ENCODE peak calls at places on chromosome 18, in six cellular contexts. X, A, F, Z, Q and U are unnamed samples.
A peak's percentile ranks its signal among the peaks of the same experiment; 100 is the strongest.

GRCh38 chr18:49098386-49098785 is 147.6 kb upstream of the SMAD7 start:
- DNase-seq in A (no peak), X (no peak), Q (no peak), Z (no peak), F (no peak), U (no peak)

GRCh38 chr18:11994708-11995444 is 13.6 kb downstream of the IMPA2 start:
- DNase-seq in F (peak; percentile 75), A (peak; percentile 27), Z (peak; percentile 82), X (no peak), Q (no peak), U (no peak)

GRCh38 chr18:23438608-23439366 is 14.3 kb upstream of the RIOK3 start:
- DNase-seq in F (no peak), X (peak; percentile 16), Q (no peak), A (no peak), Z (no peak), U (no peak)

GRCh38 chr18:7273301-7273911 is 42.5 kb downstream of the LRRC30 start:
- DNase-seq in Q (no peak), F (no peak), A (peak; percentile 28), X (no peak), Z (peak; percentile 20), U (peak; percentile 59)

GRCh38 chr18:42782929-42783328 is 332.6 kb downstream of the RIT2 start:
- DNase-seq in A (no peak), X (no peak), Z (no peak), Q (no peak), F (no peak), U (no peak)

GRCh38 chr18:25298853-25299274 is 53.1 kb downstream of the ZNF521 start:
- DNase-seq in A (peak; percentile 99), Q (no peak), Z (peak; percentile 17), F (no peak), X (no peak), U (no peak)

GRCh38 chr18:26480897-26481795 is 67.2 kb downstream of the KCTD1 start:
- DNase-seq in A (peak; percentile 96), X (no peak), Q (no peak), F (peak; percentile 5), Z (peak; percentile 59), U (no peak)

GRCh38 chr18:46555724-46556123 is 101.3 kb downstream of the LOXHD1 start:
- DNase-seq in A (peak; percentile 3), X (peak; percentile 82), Z (peak; percentile 28), Q (no peak), F (peak; percentile 38), U (no peak)

GRCh38 chr18:67421666-67422065 is 94.9 kb downstream of the DSEL start:
- DNase-seq in Z (no peak), X (no peak), Q (no peak), F (no peak), A (peak; percentile 48), U (no peak)

GRCh38 chr18:34219651-34220050 is 5.1 kb downstream of the NOL4 start:
- DNase-seq in F (no peak), Z (no peak), X (no peak), A (no peak), Q (no peak), U (no peak)

GRCh38 chr18:70313640-70314039 is 24.8 kb downstream of the SOCS6 start:
- DNase-seq in A (no peak), Q (no peak), X (no peak), F (no peak), Z (no peak), U (no peak)

GRCh38 chr18:76977681-76978234 is 154.8 kb downstream of the MBP start:
- DNase-seq in F (no peak), Q (no peak), A (peak; percentile 30), X (no peak), Z (no peak), U (no peak)

DNA sequence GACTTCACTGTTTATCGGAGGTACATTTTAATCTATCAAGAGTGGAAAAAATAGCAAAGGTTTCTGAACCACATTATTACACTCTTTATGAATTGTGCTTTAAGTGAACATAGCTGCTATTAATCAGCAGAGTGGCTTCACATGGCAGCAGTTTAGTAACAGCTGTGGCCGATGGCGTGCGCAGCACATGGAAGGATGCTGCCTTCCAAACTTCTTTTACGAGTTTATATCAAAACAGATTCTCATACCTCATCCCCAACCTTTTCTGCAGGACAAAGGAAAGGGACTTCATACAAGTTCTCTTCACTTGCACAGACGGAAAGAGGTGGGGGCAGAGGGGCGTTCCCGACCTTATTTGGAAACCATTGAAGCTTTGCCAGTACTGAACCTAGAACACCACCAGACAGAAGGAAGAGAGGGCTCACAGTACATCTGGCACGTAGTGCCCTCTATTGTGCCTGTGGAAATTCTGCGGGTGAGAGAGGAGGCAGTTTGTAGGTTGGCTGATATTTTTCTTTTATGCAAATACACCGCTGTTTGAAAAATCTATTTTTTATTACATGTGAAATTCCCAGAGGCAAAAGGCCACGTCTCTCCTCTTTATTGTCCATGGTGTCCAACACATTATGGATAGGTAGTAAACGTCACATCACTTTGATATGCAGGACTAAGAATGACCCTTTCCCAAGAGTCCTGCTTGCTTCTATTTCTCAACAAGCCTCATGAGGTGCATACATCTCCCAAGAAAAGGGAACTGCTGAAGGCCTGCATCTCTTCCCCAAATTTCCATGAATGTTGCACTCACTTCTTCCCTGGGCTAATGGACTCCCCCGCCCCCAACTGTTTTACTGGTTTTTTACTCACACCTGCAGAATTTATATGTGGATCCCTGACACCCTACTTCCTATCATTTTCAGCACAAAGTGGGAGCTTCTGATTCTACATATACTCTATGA is 31.4 kb downstream of the COLEC12 start:
- DNase-seq in Q (no peak), X (peak; percentile 32), F (peak; percentile 16), A (no peak), Z (no peak), U (no peak)
- TF ChIP-seq CTCF in Q (no peak), X (peak; percentile 49), F (peak; percentile 45), A (no peak), Z (no peak), U (no peak)

GRCh38 chr18:713135-713490 is 683 bp upstream of the ENOSF1 start:
- DNase-seq in F (no peak), Q (no peak), A (no peak), X (no peak), Z (no peak), U (no peak)
- H3K9me3 ChIP-seq in F (no peaks in the 10 kb centered on the region), Q (no peaks in the 10 kb centered on the region), A (peaks cover 6% of the 10 kb centered on the region), X (peaks cover 5% of the 10 kb centered on the region), Z (no peaks in the 10 kb centered on the region), U (no peaks in the 10 kb centered on the region)

DNA sequence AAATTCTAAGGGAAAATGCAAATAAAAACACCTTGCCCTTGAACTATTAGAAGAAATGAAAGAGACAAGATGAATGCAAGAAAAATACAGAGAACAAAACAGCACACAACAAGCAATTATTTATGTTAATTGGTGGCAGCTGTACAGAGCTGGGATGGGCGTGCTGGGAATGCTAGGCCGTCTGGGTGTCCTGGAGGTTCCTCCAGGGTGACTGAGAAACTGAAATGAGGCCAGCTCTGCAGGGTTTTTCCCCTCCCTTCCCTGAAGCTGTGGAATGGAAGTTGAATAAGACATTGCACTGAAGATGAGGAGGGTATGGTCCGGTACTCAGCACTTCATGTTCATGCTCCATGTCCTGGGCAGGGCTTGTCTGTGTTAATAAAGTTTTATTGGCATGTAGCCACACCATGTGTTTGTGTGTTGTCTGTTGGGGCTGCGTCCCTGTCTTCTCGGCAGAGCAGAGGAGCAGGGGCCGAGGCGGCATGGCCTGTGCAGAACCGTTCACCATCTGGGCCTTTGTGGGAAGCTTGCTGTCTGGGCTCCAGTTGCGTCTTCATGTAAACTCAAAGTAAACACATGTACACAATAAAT is 153.9 kb downstream of the LDLRAD4 start:
- DNase-seq in X (no peak), Z (no peak), A (no peak), Q (no peak), F (no peak), U (no peak)
- H3K27ac ChIP-seq in X (no peak overlapping the region), Z (no peak overlapping the region), A (no peak overlapping the region), Q (peak overlapping the region; percentile 22), F (no peak overlapping the region), U (no peak overlapping the region)

GRCh38 chr18:55013086-55013485 is 53.8 kb upstream of the CCDC68 start:
- DNase-seq in A (peak; percentile 7), Z (no peak), F (no peak), X (no peak), Q (no peak), U (no peak)

GRCh38 chr18:55002261-55002660 is 43.0 kb upstream of the CCDC68 start:
- DNase-seq in A (no peak), Z (no peak), Q (no peak), F (no peak), X (no peak), U (no peak)

GRCh38 chr18:55003695-55004094 is 44.4 kb upstream of the CCDC68 start:
- DNase-seq in Z (no peak), A (no peak), X (no peak), F (no peak), Q (no peak), U (no peak)

GRCh38 chr18:55012041-55012440 is 52.8 kb upstream of the CCDC68 start:
- DNase-seq in F (no peak), Q (no peak), Z (peak; percentile 42), X (no peak), A (no peak), U (no peak)

GRCh38 chr18:55007582-55007981 is 48.3 kb upstream of the CCDC68 start:
- DNase-seq in X (no peak), F (no peak), Z (no peak), A (peak; percentile 13), Q (no peak), U (no peak)
- TF ChIP-seq CTCF in X (no peak), F (no peak), Z (no peak), A (no peak), Q (no peak), U (no peak)

DNA sequence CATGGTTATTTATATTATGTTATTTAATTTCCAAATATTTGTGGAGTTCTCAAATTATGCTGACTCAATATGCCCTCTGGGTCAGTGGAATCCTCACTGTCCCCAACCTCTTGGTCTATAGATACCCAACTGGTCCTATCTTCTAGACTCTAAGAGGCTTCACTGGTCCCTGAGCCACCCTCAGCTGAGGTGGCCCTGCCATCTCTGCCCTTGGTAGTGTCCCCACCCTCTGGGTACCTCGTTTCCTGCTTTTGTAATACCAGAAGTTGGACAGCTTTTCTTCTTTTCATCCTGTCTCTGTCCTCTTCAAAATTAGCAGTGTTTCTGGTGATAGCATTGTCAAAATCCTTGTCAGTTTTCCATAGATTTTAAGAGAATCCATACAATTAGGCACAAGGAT is 11.9 kb downstream of the ZSCAN30 start:
- DNase-seq in Z (no peak), X (no peak), Q (no peak), F (no peak), A (no peak), U (no peak)
- H3K9me3 ChIP-seq in Z (no peaks in the 10 kb centered on the region), X (no peaks in the 10 kb centered on the region), Q (no peaks in the 10 kb centered on the region), F (no peaks in the 10 kb centered on the region), A (peaks cover 12% of the 10 kb centered on the region), U (no peaks in the 10 kb centered on the region)

GRCh38 chr18:13562494-13563029 is 163.8 kb downstream of the FAM210A start:
- DNase-seq in Z (no peak), Q (no peak), X (no peak), A (no peak), F (no peak), U (no peak)
- H3K27ac ChIP-seq in Z (no peak overlapping the region), Q (no peak overlapping the region), X (no peak overlapping the region), A (no peak overlapping the region), F (no peak overlapping the region), U (no peak overlapping the region)

GRCh38 chr18:52007109-52007508 is 332.9 kb upstream of the DCC start:
- DNase-seq in Z (no peak), A (no peak), F (no peak), X (no peak), Q (no peak), U (no peak)
- TF ChIP-seq CTCF in Z (no peak), A (no peak), F (peak; percentile 33), X (peak; percentile 33), Q (no peak), U (peak; percentile 24)

GRCh38 chr18:13700153-13700552 is 26.2 kb downstream of the FAM210A start:
- DNase-seq in X (no peak), A (no peak), Q (no peak), Z (no peak), F (no peak), U (no peak)

GRCh38 chr18:13703899-13704298 is 22.5 kb downstream of the FAM210A start:
- DNase-seq in Q (no peak), Z (no peak), F (peak; percentile 13), X (no peak), A (peak; percentile 16), U (no peak)
- H3K9me3 ChIP-seq in Q (peaks cover 46% of the 10 kb centered on the region), Z (peaks cover 20% of the 10 kb centered on the region), F (peaks cover 72% of the 10 kb centered on the region), X (peaks cover 14% of the 10 kb centered on the region), A (peaks cover 8% of the 10 kb centered on the region), U (peaks cover 19% of the 10 kb centered on the region)